ENCODE peak calls at places on chromosomes 7 and 10, in ten cellular contexts. I is ureter; V is activated CD4-positive, alpha-beta T cell treated with anti-CD3 and anti-CD28 coated beads for 24 hours; Q is upper lobe of right lung; R is stimulated activated CD8-positive, alpha-beta memory T cell treated with anti-CD3 and anti-CD28 coated beads, Interleukin-15, amount 100 ng/mL, for 24 hours; P is NCI-H2029; H is GDM1; C is hippocampal formation; X is hypothalamus; N is cardiac muscle cell. O is an unnamed sample.

GRCh38 chr7:111137296-111138195 is 46.6 kb downstream of the LRRN3 start:
- DNase-seq in C (no peak), N (no peak), I (no peak), X (no peak), V (no peak), Q (peak; percentile 45), H (no peak), R (no peak), P (no peak), O (no peak)

GRCh38 chr10:77836299-77836820 is 90.2 kb downstream of the DLG5 start:
- DNase-seq in H (peak; percentile 7), C (peak; percentile 19), R (no peak), X (no peak), Q (no peak), I (no peak), V (peak; percentile 39), N (peak; percentile 8), P (no peak), O (peak; percentile 85)

GRCh38 chr10:63633677-63634487 is 112.7 kb downstream of the REEP3 start:
- DNase-seq in Q (no peak), N (peak; percentile 48), V (no peak), H (peak; percentile 34), P (no peak), R (no peak), C (peak; percentile 1), X (no peak), I (no peak), O (no peak)

GRCh38 chr10:123548779-123549178 is 117.4 kb upstream of the GPR26 start:
- DNase-seq in X (no peak), C (no peak), N (no peak), Q (no peak), I (no peak), P (no peak), H (no peak), R (no peak), V (no peak), O (no peak)

GRCh38 chr10:75552171-75552570 is 120.7 kb downstream of the LRMDA start:
- DNase-seq in N (no peak), P (no peak), V (no peak), H (no peak), Q (no peak), C (no peak), I (no peak), R (no peak), X (no peak), O (no peak)

GRCh38 chr10:132644544-132645530 is 107.2 kb downstream of the INPP5A start:
- DNase-seq in C (no peak), R (no peak), I (no peak), X (no peak), Q (peak; percentile 63), H (no peak), P (no peak), N (no peak), V (no peak), O (no peak)

GRCh38 chr7:39678935-39679690 is 55.7 kb downstream of the RALA start:
- DNase-seq in V (no peak), R (no peak), Q (no peak), C (no peak), N (no peak), I (no peak), P (no peak), H (no peak), X (no peak), O (no peak)

GRCh38 chr7:131480384-131481315 is 75.8 kb downstream of the PODXL start:
- DNase-seq in R (no peak), Q (no peak), C (no peak), H (no peak), X (no peak), N (no peak), V (no peak), I (no peak), P (no peak), O (no peak)

GRCh38 chr10:44968887-44969400 is 9.3 kb downstream of the RASSF4 start:
- DNase-seq in H (peak; percentile 24), V (no peak), N (no peak), C (no peak), P (no peak), I (no peak), R (no peak), X (no peak), Q (no peak), O (no peak)

GRCh38 chr7:13850185-13850752 is 139.2 kb downstream of the ETV1 start:
- DNase-seq in R (peak; percentile 10), C (no peak), N (no peak), X (no peak), I (no peak), H (peak; percentile 22), V (peak; percentile 18), P (no peak), Q (no peak), O (peak; percentile 82)

GRCh38 chr7:3200504-3200903 is 100.5 kb upstream of the SDK1 start:
- DNase-seq in P (no peak), X (no peak), R (no peak), H (no peak), N (peak; percentile 39), C (no peak), V (no peak), I (no peak), Q (no peak), O (no peak)

GRCh38 chr7:98616381-98617050 is 569 bp upstream of the NPTX2 start:
- DNase-seq in X (no peak), R (no peak), P (peak; percentile 55), C (no peak), Q (no peak), I (no peak), V (no peak), N (no peak), H (no peak), O (no peak)

GRCh38 chr7:158355456-158356065 is 232.1 kb downstream of the PTPRN2 start:
- DNase-seq in C (no peak), I (no peak), N (no peak), Q (no peak), X (no peak), V (no peak), P (no peak), R (no peak), H (no peak), O (no peak)